ENCODE peak calls at places on chromosomes 2 and 18, in six cellular contexts. U is A549, H is GM23338, N is HCT116, Y is K562, W is SK-N-SH. P is an unnamed sample.

GRCh38 chr2:53561155-53561554 is 206.4 kb upstream of the CHAC2 start:
- DNase-seq in W (no peak), U (no peak), H (no peak), Y (no peak), N (no peak), P (no peak)

GRCh38 chr2:233857511-233858118 is 3.3 kb upstream of the HJURP start:
- DNase-seq in H (peak), W (no peak), N (no peak), U (peak), Y (peak), P (no peak)

GRCh38 chr2:20584045-20584636 is 66.8 kb downstream of the HS1BP3 start:
- DNase-seq in H (no peak), W (no peak), N (peak), Y (no peak), U (peak), P (no peak)

GRCh38 chr2:221602938-221603337 is 30.8 kb upstream of the EPHA4 start:
- DNase-seq in W (no peak), U (no peak), Y (no peak), H (no peak), N (no peak), P (no peak)

GRCh38 chr2:9251154-9252001 is 44.8 kb downstream of the ASAP2 start:
- DNase-seq in Y (no peak), U (peak), N (no peak), W (no peak), H (no peak), P (no peak)

GRCh38 chr2:48279347-48279746 is 250.6 kb upstream of the STON1 start:
- DNase-seq in U (no peak), W (peak), Y (no peak), H (no peak), N (no peak), P (no peak)

GRCh38 chr2:136025057-136025973 is 39.9 kb upstream of the DARS1 start:
- DNase-seq in H (peak), N (peak), W (peak), U (no peak), Y (peak), P (no peak)

GRCh38 chr2:215870986-215871385 is 142.4 kb downstream of the MREG start:
- DNase-seq in U (peak), Y (peak), H (peak), W (peak), N (peak), P (no peak)

GRCh38 chr2:170747921-170748320 is 22.3 kb upstream of the ERICH2 start:
- DNase-seq in H (no peak), Y (peak), W (no peak), U (no peak), N (no peak), P (no peak)

GRCh38 chr2:69781321-69782248 is 39.7 kb downstream of the ANXA4 start:
- DNase-seq in U (peak), W (no peak), H (peak), N (no peak), Y (no peak), P (no peak)

GRCh38 chr2:20612835-20613341 is 38.0 kb downstream of the HS1BP3 start:
- DNase-seq in H (no peak), Y (no peak), W (no peak), U (no peak), N (no peak), P (no peak)

GRCh38 chr2:102660070-102660469 is 40.7 kb downstream of the SLC9A2 start:
- DNase-seq in H (no peak), W (no peak), N (no peak), U (no peak), Y (peak), P (no peak)

GRCh38 chr2:44100351-44100750 is 68.3 kb upstream of the PPM1B start:
- DNase-seq in W (no peak), U (peak), Y (no peak), N (peak), H (no peak), P (no peak)

GRCh38 chr18:46672062-46672970 is 15.3 kb upstream of the LOXHD1 start:
- DNase-seq in Y (no peak), W (no peak), N (no peak), U (no peak), H (peak), P (no peak)

GRCh38 chr2:161650116-161651015 is 26.1 kb downstream of the SLC4A10 start:
- DNase-seq in U (no peak), W (no peak), H (no peak), Y (no peak), N (no peak), P (no peak)

GRCh38 chr2:43083278-43083677 is 143.1 kb downstream of the ZFP36L2 start:
- DNase-seq in Y (no peak), W (no peak), U (no peak), H (no peak), N (no peak), P (no peak)

GRCh38 chr2:43082878-43083261 is 143.5 kb downstream of the ZFP36L2 start:
- DNase-seq in U (no peak), Y (no peak), N (no peak), W (no peak), H (no peak), P (no peak)

GRCh38 chr2:43082111-43082877 is 144.1 kb downstream of the ZFP36L2 start:
- DNase-seq in N (no peak), W (peak), U (peak), H (no peak), Y (no peak), P (no peak)

GRCh38 chr2:43080626-43081025 is 145.8 kb downstream of the ZFP36L2 start:
- DNase-seq in N (no peak), H (no peak), U (no peak), W (no peak), Y (no peak), P (no peak)

DNA sequence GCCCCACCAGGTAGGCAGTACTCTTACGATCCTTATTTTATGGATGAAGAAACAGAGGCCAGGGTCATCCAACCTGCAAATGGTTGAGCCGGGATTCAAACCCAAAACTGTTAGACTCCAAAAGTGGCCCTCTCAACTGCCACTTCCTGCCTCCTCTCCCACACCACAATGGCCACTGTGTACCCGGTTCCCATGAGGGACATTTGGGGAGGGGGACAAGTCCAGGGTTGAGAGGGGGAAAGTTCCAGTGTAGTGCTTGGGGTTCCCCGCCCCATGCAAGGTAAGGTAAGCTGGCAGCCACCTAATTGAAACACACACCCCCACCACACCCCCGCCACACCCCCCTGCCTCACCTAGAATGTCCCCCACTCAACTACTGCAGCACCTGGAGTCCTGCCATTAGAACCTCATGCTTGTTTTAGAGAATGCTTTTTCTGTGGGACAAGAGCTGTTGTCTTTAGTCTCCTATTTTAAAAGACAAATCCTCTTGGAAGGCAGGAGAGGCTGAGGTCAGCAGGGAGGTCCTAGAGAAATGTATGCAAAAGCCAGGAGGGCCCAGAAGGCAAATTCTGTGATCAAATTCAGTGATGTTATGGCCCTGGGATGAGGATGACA is 145.2 kb downstream of the ZFP36L2 start:
- DNase-seq in W (no peak), U (no peak), H (no peak), Y (no peak), N (no peak), P (no peak)
- TF ChIP-seq REST in W (no peak), U (no peak), H (no peak), Y (no peak), N (no peak), P (no peak)

GRCh38 chr2:40244251-40245010 is 207.5 kb downstream of the SLC8A1 start:
- DNase-seq in Y (no peak), H (peak), N (peak), U (peak), W (peak), P (peak)
- TF ChIP-seq REST in Y (no peak), H (no peak), N (no peak), U (no peak), W (no peak), P (no peak)

DNA sequence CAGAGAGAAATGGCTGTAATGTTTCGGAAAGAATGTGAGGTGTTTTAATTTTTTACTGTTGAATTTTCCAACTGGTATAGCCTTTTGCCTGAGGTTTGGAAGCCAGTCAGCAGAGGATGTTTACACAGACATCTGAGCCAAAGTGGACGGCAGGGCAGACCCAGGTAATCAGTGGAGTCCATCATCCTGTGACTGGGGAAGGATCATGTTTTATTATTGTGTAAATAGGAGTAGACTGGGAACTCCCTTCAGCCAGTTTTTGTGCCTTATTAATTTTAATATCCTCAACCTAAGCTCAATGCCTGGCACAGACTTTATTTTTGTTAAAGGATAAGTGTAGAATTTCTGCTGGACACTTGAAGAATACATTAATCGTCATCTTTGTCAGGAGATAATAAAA is 142.0 kb upstream of the GAREM1 start:
- DNase-seq in W (no peak), U (no peak), N (no peak), H (no peak), Y (no peak), P (no peak)
- TF ChIP-seq REST in W (no peak), U (no peak), N (no peak), H (no peak), Y (no peak), P (no peak)

DNA sequence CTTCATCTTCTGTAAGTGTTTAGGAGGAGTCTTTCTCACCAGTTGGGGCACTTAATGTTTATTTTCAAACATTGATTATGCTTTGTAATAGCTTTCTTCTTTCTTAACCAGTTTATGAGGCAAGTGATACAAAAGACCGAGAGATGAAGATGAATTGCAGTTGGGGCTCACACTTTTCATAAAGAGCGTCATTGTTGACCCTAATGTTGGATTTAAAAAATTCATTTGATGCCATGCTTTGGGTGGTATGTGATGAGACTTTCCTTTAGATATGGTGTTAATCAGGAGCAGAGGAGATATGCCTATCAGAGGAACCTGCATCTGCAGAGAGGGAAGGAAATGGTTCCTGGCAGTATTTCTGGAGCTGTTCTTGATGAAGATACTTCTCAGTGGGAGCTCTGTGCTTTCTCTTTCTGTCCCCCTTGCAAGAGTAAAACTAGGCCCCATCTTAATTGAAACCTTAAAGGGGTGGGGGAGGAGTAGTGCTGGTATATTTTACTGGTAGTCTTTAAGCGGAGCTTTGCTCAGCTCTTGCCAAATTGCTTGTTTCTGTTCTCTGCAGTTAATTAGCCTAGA is 2.3 kb downstream of the EML4 start:
- DNase-seq in Y (no peak), H (peak), U (no peak), N (no peak), W (peak), P (no peak)
- TF ChIP-seq REST in Y (no peak), H (no peak), U (no peak), N (no peak), W (no peak), P (no peak)

P was measured in Panc1.